ENCODE peak calls at places on chromosome 16, in five cellular contexts. F is MM.1S, W is psoas muscle, R is NCI-H2029, P is cardiac muscle cell. Q is an unnamed sample.
A peak's percentile ranks its signal among the peaks of the same experiment; 100 is the strongest.

GRCh38 chr16:78462261-78463208 is 363.1 kb downstream of the WWOX start:
- DNase-seq in F (no peak), W (no peak), R (no peak), P (no peak), Q (no peak)

GRCh38 chr16:53091508-53092211 is 36.9 kb downstream of the CHD9 start:
- DNase-seq in F (no peak), W (peak; percentile 69), R (peak; percentile 52), P (peak; percentile 23), Q (peak; percentile 80)

GRCh38 chr16:81585785-81586184 is 141.2 kb downstream of the CMIP start:
- DNase-seq in F (no peak), W (no peak), R (no peak), P (peak; percentile 12), Q (no peak)

GRCh38 chr16:72986011-72986410 is 61.9 kb downstream of the ZFHX3 start:
- DNase-seq in F (no peak), W (peak; percentile 81), R (no peak), P (no peak), Q (peak; percentile 83)

GRCh38 chr16:10692470-10692869 is 2.3 kb downstream of the TEKT5 start:
- DNase-seq in F (no peak), W (no peak), R (no peak), P (no peak), Q (no peak)

GRCh38 chr16:8571061-8571596 is 19.2 kb downstream of the TMEM114 start:
- DNase-seq in F (no peak), W (no peak), R (no peak), P (no peak), Q (no peak)

GRCh38 chr16:79677799-79678525 is 77.4 kb upstream of the MAF start:
- DNase-seq in F (no peak), W (no peak), R (no peak), P (no peak), Q (no peak)

GRCh38 chr16:10539256-10539655 is 41.1 kb downstream of the EMP2 start:
- DNase-seq in F (no peak), W (no peak), R (no peak), P (no peak), Q (no peak)

GRCh38 chr16:4852221-4852872 is 5.1 kb downstream of the UBN1 start:
- DNase-seq in F (no peak), W (no peak), R (no peak), P (no peak), Q (no peak)

GRCh38 chr16:87853411-87854052 is 15.8 kb downstream of the SLC7A5 start:
- DNase-seq in F (no peak), W (peak; percentile 95), R (peak; percentile 49), P (peak; percentile 88), Q (peak; percentile 96)

GRCh38 chr16:14111713-14112538 is 40.8 kb downstream of the MRTFB start:
- DNase-seq in F (no peak), W (peak; percentile 43), R (peak; percentile 72), P (no peak), Q (peak; percentile 59)

GRCh38 chr16:62829615-62830014 is 793.4 kb upstream of the CDH8 start:
- DNase-seq in F (no peak), W (no peak), R (no peak), P (no peak), Q (no peak)

GRCh38 chr16:12507366-12507765 is 296.3 kb downstream of the CPPED1 start:
- DNase-seq in F (no peak), W (no peak), R (no peak), P (no peak), Q (no peak)

GRCh38 chr16:85256190-85256739 is 144.0 kb upstream of the CIBAR2 start:
- DNase-seq in F (no peak), W (no peak), R (no peak), P (no peak), Q (peak; percentile 41)

GRCh38 chr16:12678983-12679382 is 124.7 kb downstream of the CPPED1 start:
- DNase-seq in F (no peak), W (no peak), R (no peak), P (no peak), Q (no peak)

GRCh38 chr16:5323284-5323683 is 225.7 kb upstream of the EEF2KMT start:
- DNase-seq in F (no peak), W (no peak), R (no peak), P (no peak), Q (no peak)

GRCh38 chr16:84423416-84423837 is 55.1 kb downstream of the ATP2C2 start:
- DNase-seq in F (peak; percentile 31), W (no peak), R (no peak), P (no peak), Q (no peak)

GRCh38 chr16:35210681-35211433 is 1751.4 kb downstream of the TP53TG3F start:
- DNase-seq in F (no peak), W (no peak), R (peak; percentile 91), P (no peak), Q (no peak)

GRCh38 chr16:4882261-4882632 is 35.0 kb downstream of the UBN1 start:
- DNase-seq in F (no peak), W (no peak), R (no peak), P (no peak), Q (no peak)

GRCh38 chr16:58614860-58615259 is 14.8 kb downstream of the CNOT1 start:
- DNase-seq in F (no peak), W (no peak), R (no peak), P (no peak), Q (no peak)

GRCh38 chr16:26111900-26112299 is 420.1 kb downstream of the HS3ST4 start:
- DNase-seq in F (no peak), W (no peak), R (no peak), P (peak; percentile 35), Q (no peak)

GRCh38 chr16:2277466-2278271 is 9.7 kb upstream of the RNPS1 start:
- DNase-seq in F (no peak), W (no peak), R (no peak), P (no peak), Q (peak; percentile 34)

GRCh38 chr16:82091225-82091624 is 56.2 kb downstream of the HSD17B2 start:
- DNase-seq in F (no peak), W (no peak), R (no peak), P (no peak), Q (no peak)

GRCh38 chr16:65069090-65069489 is 52.8 kb downstream of the CDH11 start:
- DNase-seq in F (no peak), W (no peak), R (no peak), P (no peak), Q (no peak)

GRCh38 chr16:23590181-23590580 is 5.9 kb downstream of the NDUFAB1 start:
- DNase-seq in F (no peak), W (no peak), R (no peak), P (no peak), Q (no peak)

GRCh38 chr16:48365030-48365600 is 20.1 kb downstream of the SIAH1 start:
- DNase-seq in F (no peak), W (no peak), R (peak; percentile 8), P (no peak), Q (no peak)

GRCh38 chr16:21611546-21612384 is 12.4 kb downstream of the METTL9 start:
- DNase-seq in F (no peak), W (no peak), R (no peak), P (no peak), Q (no peak)

GRCh38 chr16:2150418-2151187 is 2.2 kb downstream of the RAB26 start:
- DNase-seq in F (no peak), W (no peak), R (peak; percentile 26), P (no peak), Q (peak; percentile 58)

GRCh38 chr16:84426804-84427203 is 58.5 kb downstream of the ATP2C2 start:
- DNase-seq in F (no peak), W (no peak), R (no peak), P (no peak), Q (no peak)

GRCh38 chr16:58464916-58465731 is 34.8 kb upstream of the NDRG4 start:
- DNase-seq in F (no peak), W (no peak), R (no peak), P (peak; percentile 54), Q (no peak)

GRCh38 chr16:67158637-67159600 is 790 bp downstream of the TRADD start:
- DNase-seq in F (peak; percentile 94), W (no peak), R (no peak), P (peak; percentile 43), Q (peak; percentile 70)

GRCh38 chr16:8752706-8753105 is 44.7 kb downstream of the TMEM186 start:
- DNase-seq in F (no peak), W (no peak), R (no peak), P (no peak), Q (no peak)

GRCh38 chr16:81542609-81543570 is 98.3 kb downstream of the CMIP start:
- DNase-seq in F (no peak), W (no peak), R (no peak), P (no peak), Q (no peak)